ENCODE peak calls at places on chromosome 9, in ten cellular contexts. J is pons; Y is HTR-8/SVneo; I is COR-L47; E is head of caudate nucleus; X is NCI-H1694 treated with DMSO at 0.1 percent for 48 hours; K is upper lobe of right lung; M is stimulated activated CD4-positive, alpha-beta T cell treated with anti-CD3 and anti-CD28 coated beads, Interleukin-1b, Interleukin-23, amount 100 ng/mL, for 24 hours; V is right atrium auricular region; G is left ventricle myocardium inferior. D is an unnamed sample.

GRCh38 chr9:134188421-134189166 is 24.2 kb upstream of the RNU6ATAC start:
- DNase-seq in J (no peak), X (no peak), M (no peak), Y (no peak), K (peak; percentile 53), E (no peak), G (no peak), V (no peak), I (no peak), D (no peak)

GRCh38 chr9:89887286-89887685 is 282.5 kb downstream of the GADD45G start:
- DNase-seq in Y (no peak), J (no peak), V (no peak), X (no peak), K (peak; percentile 56), G (no peak), E (no peak), I (no peak), M (no peak), D (no peak)

GRCh38 chr9:16267336-16268036 is 603.0 kb downstream of the BNC2 start:
- DNase-seq in M (no peak), Y (no peak), X (no peak), J (no peak), I (no peak), K (no peak), G (no peak), V (no peak), E (no peak), D (no peak)

GRCh38 chr9:135332516-135332915 is 147.1 kb upstream of the PPP1R26 start:
- DNase-seq in J (no peak), E (peak; percentile 6), K (peak; percentile 41), V (no peak), X (no peak), Y (no peak), M (no peak), G (no peak), I (no peak), D (no peak)

GRCh38 chr9:127910613-127911205 is 6.1 kb downstream of the ST6GALNAC4 start:
- DNase-seq in V (no peak), Y (no peak), G (no peak), X (peak; percentile 81), I (no peak), K (no peak), M (no peak), E (no peak), J (no peak), D (peak; percentile 58)

GRCh38 chr9:92870289-92870688 is 7.5 kb downstream of the ZNF484 start:
- DNase-seq in E (no peak), X (no peak), I (no peak), Y (no peak), M (no peak), G (no peak), J (no peak), K (no peak), V (no peak), D (no peak)

GRCh38 chr9:133672503-133673259 is 36.5 kb downstream of the DBH start:
- DNase-seq in M (no peak), X (no peak), Y (no peak), J (no peak), G (no peak), E (no peak), V (no peak), K (no peak), I (no peak), D (no peak)

GRCh38 chr9:4812872-4813271 is 20.1 kb downstream of the RCL1 start:
- DNase-seq in E (no peak), I (no peak), G (no peak), M (no peak), J (no peak), V (no peak), X (no peak), K (no peak), Y (no peak), D (no peak)

GRCh38 chr9:69919461-69920061 is 98.9 kb downstream of the CFAP95 start:
- DNase-seq in J (peak; percentile 87), Y (peak; percentile 59), G (no peak), I (peak; percentile 48), K (no peak), V (no peak), X (peak; percentile 64), E (no peak), M (no peak), D (peak; percentile 14)

GRCh38 chr9:92392690-92393089 is 11.7 kb downstream of the OGN start:
- DNase-seq in X (no peak), M (no peak), E (no peak), I (no peak), Y (no peak), K (no peak), J (no peak), V (no peak), G (no peak), D (no peak)

D was measured in mucosa of descending colon.